ENCODE peak calls at places on chromosomes 3 and 15, in seven cellular contexts. M is stimulated activated CD4-positive, alpha-beta T cell treated with anti-CD3 and anti-CD28 coated beads, Interleukin-15, amount 100 ng/mL, for 24 hours; C is GM23248; B is mucosa of gallbladder; Z is RWPE1; H is naive thymus-derived CD8-positive, alpha-beta T cell; I is Ammon's horn. P is an unnamed sample.

GRCh38 chr15:53512029-53512428 is 247.4 kb downstream of the WDR72 start:
- DNase-seq in Z (no peak), B (no peak), M (no peak), H (no peak), I (no peak), C (no peak), P (no peak)

GRCh38 chr3:61239871-61240270 is 11.4 kb downstream of the FHIT start:
- DNase-seq in B (no peak), H (no peak), I (no peak), C (no peak), Z (no peak), M (no peak), P (no peak)

GRCh38 chr3:8757551-8758518 is 11.6 kb downstream of the OXTR start:
- DNase-seq in C (peak), Z (peak), B (no peak), M (no peak), H (no peak), I (no peak), P (no peak)

GRCh38 chr3:169071003-169071402 is 592.5 kb downstream of the MECOM start:
- DNase-seq in H (no peak), I (no peak), C (peak), Z (no peak), M (no peak), B (no peak), P (no peak)

GRCh38 chr3:141303481-141304223 is 64.7 kb upstream of the ZBTB38 start:
- DNase-seq in Z (peak), C (peak), B (peak), M (peak), H (peak), I (peak), P (peak)

GRCh38 chr3:17742837-17743659 is 617 bp upstream of the TBC1D5 start:
- DNase-seq in I (peak), M (no peak), B (no peak), C (no peak), Z (peak), H (peak), P (no peak)

GRCh38 chr15:70289191-70289955 is 191.7 kb upstream of the TLE3 start:
- DNase-seq in C (peak), Z (no peak), H (no peak), I (no peak), B (no peak), M (no peak), P (no peak)

GRCh38 chr15:83276661-83277060 is 7.8 kb downstream of the BNC1 start:
- DNase-seq in C (peak), B (no peak), I (no peak), Z (no peak), M (no peak), H (no peak), P (no peak)

GRCh38 chr3:58235970-58236369 is 1.6 kb upstream of the ABHD6 start:
- DNase-seq in B (no peak), M (no peak), H (no peak), C (no peak), I (no peak), Z (no peak), P (no peak)

GRCh38 chr3:72490688-72491430 is 357.4 kb downstream of the SHQ1 start:
- DNase-seq in H (no peak), I (peak), Z (no peak), M (no peak), C (no peak), B (no peak), P (no peak)

GRCh38 chr15:89998141-89998661 is 2.9 kb upstream of the ZNF710 start:
- DNase-seq in I (no peak), C (peak), B (no peak), Z (peak), M (no peak), H (no peak), P (no peak)

P was measured in activated CD4-positive, alpha-beta memory T cell treated with anti-CD3 and anti-CD28 coated beads, Interleukin-2, amount 10 ng/mL, durations not matched to agents 7 days and 5 days.